ENCODE peak calls at places on chromosomes 12 and 14, in seven cellular contexts. G, O, W, Z, X, H and J are unnamed samples. For H3K4me1, the result is how much of the 10 kb centered on the place peaks cover.

GRCh38 chr12:122979908-122980191 is 631 bp upstream of the ARL6IP4 start:
- DNase-seq in G (no peak), O (no peak), W (no peak), Z (no peak), X (no peak), H (no peak), J (no peak)

GRCh38 chr14:102827716-102828115 is 50.5 kb downstream of the TRAF3 start:
- DNase-seq in G (no peak), O (no peak), W (no peak), Z (no peak), X (no peak), H (no peak), J (no peak)

GRCh38 chr14:104385189-104386135 is 194.1 kb upstream of the C14orf180 start:
- DNase-seq in G (no peak), O (no peak), W (no peak), Z (no peak), X (no peak), H (no peak), J (peak)

GRCh38 chr14:81432171-81432570 is 32.0 kb upstream of the STON2 start:
- DNase-seq in G (no peak), O (no peak), W (no peak), Z (no peak), X (no peak), H (no peak), J (no peak)

GRCh38 chr14:62532186-62532585 is 513.1 kb downstream of the KCNH5 start:
- DNase-seq in G (no peak), O (no peak), W (no peak), Z (no peak), X (no peak), H (no peak), J (no peak)

GRCh38 chr14:30753452-30753851 is 120.9 kb upstream of the COCH start:
- DNase-seq in G (no peak), O (no peak), W (no peak), Z (no peak), X (no peak), H (no peak), J (no peak)

GRCh38 chr12:68359669-68360068 is 27.5 kb upstream of the MDM1 start:
- DNase-seq in G (no peak), O (no peak), W (no peak), Z (no peak), X (no peak), H (no peak), J (no peak)

GRCh38 chr12:115916910-115917668 is 360.4 kb downstream of the MED13L start:
- DNase-seq in G (peak), O (peak), W (peak), Z (peak), X (peak), H (peak), J (peak)

GRCh38 chr12:55899035-55899434 is 28.7 kb downstream of the PYM1 start:
- DNase-seq in G (no peak), O (no peak), W (no peak), Z (no peak), X (no peak), H (no peak), J (no peak)

GRCh38 chr14:55298423-55298822 is 27.2 kb downstream of the FBXO34 start:
- DNase-seq in G (no peak), O (no peak), W (no peak), Z (no peak), X (no peak), H (no peak), J (no peak)

GRCh38 chr14:71739273-71739990 is 192.8 kb upstream of the RGS6 start:
- DNase-seq in G (no peak), O (peak), W (peak), Z (peak), X (no peak), H (peak), J (peak)

GRCh38 chr12:11650279-11650696 is 814 bp downstream of the ETV6 start:
- DNase-seq in G (no peak), O (peak), W (no peak), Z (no peak), X (no peak), H (peak), J (peak)

GRCh38 chr14:52399886-52400599 is 85.9 kb downstream of the PTGER2 start:
- DNase-seq in G (no peak), O (peak), W (no peak), Z (no peak), X (no peak), H (no peak), J (no peak)

GRCh38 chr14:104263671-104264358 is 125.4 kb downstream of the KIF26A start:
- DNase-seq in G (peak), O (no peak), W (no peak), Z (no peak), X (no peak), H (no peak), J (peak)

GRCh38 chr14:37816135-37816534 is 220.7 kb downstream of the TTC6 start:
- DNase-seq in G (no peak), O (no peak), W (no peak), Z (no peak), X (no peak), H (no peak), J (no peak)

GRCh38 chr14:71852201-71852600 is 80.0 kb upstream of the RGS6 start:
- DNase-seq in G (no peak), O (no peak), W (no peak), Z (no peak), X (no peak), H (no peak), J (no peak)

GRCh38 chr12:1197264-1198018 is 206.4 kb downstream of the ERC1 start:
- DNase-seq in G (no peak), O (no peak), W (peak), Z (no peak), X (no peak), H (no peak), J (no peak)

GRCh38 chr14:87940894-87941293 is 52.1 kb downstream of the GALC start:
- DNase-seq in G (no peak), O (no peak), W (no peak), Z (no peak), X (no peak), H (no peak), J (no peak)

GRCh38 chr12:118107026-118107425 is 3.2 kb upstream of the VSIG10 start:
- DNase-seq in G (no peak), O (no peak), W (no peak), Z (no peak), X (no peak), H (no peak), J (no peak)

GRCh38 chr12:25436206-25436912 is 116.7 kb downstream of the LMNTD1 start:
- DNase-seq in G (no peak), O (peak), W (peak), Z (peak), X (no peak), H (peak), J (peak)

GRCh38 chr12:6334940-6335450 is 6.9 kb downstream of the TNFRSF1A start:
- DNase-seq in G (peak), O (peak), W (no peak), Z (no peak), X (no peak), H (no peak), J (peak)

GRCh38 chr14:64879635-64880381 is at the start of gene SPTB:
- DNase-seq in G (peak), O (peak), W (no peak), Z (no peak), X (peak), H (peak), J (peak)

GRCh38 chr12:64669270-64669842 is 59.1 kb downstream of the RASSF3 start:
- DNase-seq in G (no peak), O (peak), W (no peak), Z (peak), X (peak), H (peak), J (peak)
- H3K4me1 ChIP-seq in G (under half), O (half or more), W (half or more), Z (half or more), X (half or more), H (half or more), J (half or more)

GRCh38 chr12:98503343-98503592 is 12.1 kb upstream of the TMPO start:
- DNase-seq in G (peak), O (peak), W (peak), Z (peak), X (peak), H (peak), J (peak)

GRCh38 chr12:98503593-98504367 is 11.6 kb upstream of the TMPO start:
- DNase-seq in G (peak), O (peak), W (peak), Z (peak), X (peak), H (peak), J (peak)

GRCh38 chr12:98509063-98509462 is 6.3 kb upstream of the TMPO start:
- DNase-seq in G (no peak), O (no peak), W (no peak), Z (no peak), X (no peak), H (no peak), J (no peak)

GRCh38 chr12:98499668-98500456 is 15.5 kb upstream of the TMPO start:
- DNase-seq in G (no peak), O (no peak), W (no peak), Z (no peak), X (no peak), H (no peak), J (peak)

DNA sequence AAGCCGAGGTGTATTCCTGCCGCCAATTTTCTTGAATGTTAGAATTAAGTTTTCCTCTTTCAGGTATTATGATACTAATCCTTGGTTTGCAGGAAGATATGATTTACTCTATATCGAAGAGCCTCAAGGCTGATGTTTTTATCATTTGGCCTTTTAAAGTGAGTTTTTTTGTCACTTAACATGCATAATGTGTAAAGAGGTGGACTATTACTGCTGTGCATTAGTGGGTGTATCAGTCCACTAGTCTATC is 11.1 kb upstream of the TMPO start:
- DNase-seq in G (no peak), O (no peak), W (no peak), Z (no peak), X (no peak), H (no peak), J (no peak)
- H3K4me1 ChIP-seq in G (under half), O (under half), W (under half), Z (under half), X (under half), H (under half), J (under half)

GRCh38 chr12:29693962-29694361 is 89.8 kb downstream of the TMTC1 start:
- DNase-seq in G (no peak), O (no peak), W (no peak), Z (no peak), X (no peak), H (no peak), J (no peak)
- H3K4me1 ChIP-seq in G (under half), O (under half), W (under half), Z (under half), X (under half), H (under half), J (under half)

GRCh38 chr14:73731111-73731510 is 16.9 kb upstream of the PNMA1 start:
- DNase-seq in G (no peak), O (peak), W (no peak), Z (no peak), X (no peak), H (no peak), J (no peak)

GRCh38 chr14:73729556-73730265 is 15.5 kb upstream of the PNMA1 start:
- DNase-seq in G (no peak), O (peak), W (no peak), Z (no peak), X (peak), H (peak), J (no peak)

GRCh38 chr14:73727181-73727580 is 13.0 kb upstream of the PNMA1 start:
- DNase-seq in G (no peak), O (no peak), W (no peak), Z (no peak), X (no peak), H (no peak), J (no peak)

GRCh38 chr14:73728106-73729014 is 14.2 kb upstream of the PNMA1 start:
- DNase-seq in G (peak), O (peak), W (peak), Z (peak), X (peak), H (peak), J (peak)

GRCh38 chr14:73729015-73729330 is 14.8 kb upstream of the PNMA1 start:
- DNase-seq in G (no peak), O (no peak), W (no peak), Z (no peak), X (no peak), H (no peak), J (no peak)
- H3K4me1 ChIP-seq in G (under half), O (under half), W (under half), Z (under half), X (under half), H (half or more), J (under half)

GRCh38 chr12:89928467-89928866 is 219.8 kb upstream of the ATP2B1 start:
- DNase-seq in G (no peak), O (no peak), W (no peak), Z (no peak), X (no peak), H (no peak), J (no peak)
- H3K4me1 ChIP-seq in G (under half), O (under half), W (under half), Z (under half), X (under half), H (under half), J (under half)

DNA sequence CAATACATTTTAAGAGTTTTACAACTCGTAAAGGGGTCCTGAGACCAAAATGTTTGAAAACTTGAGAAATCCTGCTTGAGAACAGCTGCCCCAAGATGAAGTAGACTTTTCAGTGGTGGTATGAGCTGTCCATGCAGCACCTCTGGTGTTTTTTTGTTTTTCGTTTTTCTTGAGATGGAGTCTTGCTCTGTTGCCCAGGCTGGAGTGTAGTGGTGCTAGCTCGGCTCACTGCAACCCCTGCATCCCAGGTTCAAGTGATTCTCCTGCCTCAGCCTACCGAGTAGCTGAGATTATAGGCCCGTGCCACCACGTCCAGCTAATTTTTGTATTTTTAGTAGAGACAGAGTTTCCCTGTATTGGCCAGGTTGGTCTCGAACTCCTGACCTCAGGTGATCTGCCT is 5.5 kb downstream of the PAPOLA start:
- DNase-seq in G (no peak), O (no peak), W (no peak), Z (no peak), X (no peak), H (no peak), J (no peak)
- H3K4me1 ChIP-seq in G (under half), O (under half), W (half or more), Z (under half), X (half or more), H (half or more), J (half or more)

DNA sequence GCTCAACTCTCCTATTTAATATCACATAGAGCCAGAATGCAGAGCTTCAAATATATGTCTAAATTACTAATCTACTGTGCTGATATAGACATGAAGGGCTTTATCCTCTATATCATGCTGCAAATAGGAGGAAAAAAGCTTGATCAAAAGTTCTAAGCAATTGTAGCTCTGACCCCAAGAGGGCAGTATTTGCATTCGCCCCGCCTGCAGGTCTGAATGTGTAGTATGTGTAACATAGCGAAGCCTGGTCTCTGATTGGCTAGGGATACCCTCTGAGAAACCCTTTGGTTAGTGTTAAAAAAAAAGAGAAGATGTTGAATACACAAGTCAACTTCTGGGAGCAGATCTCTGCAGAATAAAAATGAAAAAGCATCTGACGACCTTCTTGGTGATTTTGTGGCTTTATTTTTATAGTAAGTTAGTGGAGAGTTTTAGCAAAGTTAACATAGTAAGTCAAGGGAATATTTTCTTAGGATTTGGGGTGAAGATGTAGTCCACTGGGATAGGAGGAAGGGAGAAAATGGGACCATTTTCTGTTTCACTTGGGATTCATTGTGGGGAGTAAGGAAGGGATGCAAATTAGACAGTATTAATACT is 151.6 kb upstream of the OR4E1 start:
- DNase-seq in G (no peak), O (peak), W (peak), Z (peak), X (peak), H (no peak), J (no peak)
- H3K4me1 ChIP-seq in G (under half), O (under half), W (under half), Z (under half), X (under half), H (under half), J (under half)

GRCh38 chr12:124396544-124397398 is 101.9 kb downstream of the RFLNA start:
- DNase-seq in G (no peak), O (peak), W (peak), Z (peak), X (no peak), H (peak), J (peak)
- H3K4me1 ChIP-seq in G (under half), O (under half), W (half or more), Z (under half), X (under half), H (half or more), J (half or more)

GRCh38 chr12:57234233-57234570 is 4.7 kb downstream of the SHMT2 start:
- DNase-seq in G (no peak), O (no peak), W (no peak), Z (no peak), X (no peak), H (no peak), J (no peak)
- H3K4me1 ChIP-seq in G (under half), O (under half), W (under half), Z (under half), X (half or more), H (under half), J (under half)